ENCODE peak calls at places on chromosomes 6 and 20, in nine cellular contexts. W is PC-3, J is mammary epithelial cell, L is IMR-90, S is trophoblast cell, C is fibroblast of lung, V is HepG2, B is neuronal stem cell, R is neural progenitor cell. E is an unnamed sample. For H3K9me3 and H3K27me3, the result is how much of the 10 kb centered on the place peaks cover.

GRCh38 chr6:68975064-68975463 is 340.0 kb downstream of the ADGRB3 start:
- DNase-seq in W (no peak), R (peak), B (peak), C (peak), V (no peak), S (peak), J (no peak), L (no peak), E (no peak)

GRCh38 chr6:167968091-167968490 is 29.4 kb upstream of the KIF25 start:
- DNase-seq in S (peak), W (peak), C (no peak), J (no peak), R (peak), B (no peak), V (peak), L (no peak), E (peak)

GRCh38 chr6:6788394-6789020 is 200.0 kb downstream of the LY86 start:
- DNase-seq in C (no peak), B (no peak), W (peak), R (peak), J (no peak), L (no peak), V (no peak), S (peak), E (peak)

GRCh38 chr20:31617432-31618104 is 12.5 kb downstream of the ID1 start:
- DNase-seq in S (no peak), B (no peak), J (no peak), L (no peak), V (no peak), C (no peak), R (no peak), W (no peak), E (no peak)

GRCh38 chr6:136609878-136610706 is 59.9 kb upstream of the MAP7 start:
- DNase-seq in V (peak), W (peak), J (peak), C (peak), S (peak), L (peak), B (no peak), R (no peak), E (peak)

GRCh38 chr6:26553264-26553738 is 15.1 kb downstream of the HMGN4 start:
- DNase-seq in B (peak), C (peak), V (peak), L (peak), R (peak), W (peak), J (no peak), S (peak), E (peak)

GRCh38 chr6:118939683-118940082 is 4.7 kb upstream of the MCM9 start:
- DNase-seq in R (no peak), B (no peak), L (no peak), S (no peak), C (no peak), V (no peak), W (no peak), J (no peak), E (no peak)

GRCh38 chr6:5695260-5696245 is 311.2 kb downstream of the NRN1 start:
- DNase-seq in C (peak), L (peak), J (peak), S (peak), B (no peak), R (no peak), V (no peak), W (peak), E (peak)

GRCh38 chr6:161359617-161359945 is 85.7 kb upstream of the AGPAT4 start:
- DNase-seq in J (no peak), C (no peak), R (no peak), L (no peak), B (no peak), S (no peak), W (no peak), V (no peak), E (no peak)

GRCh38 chr6:26472549-26473245 is 14.9 kb downstream of the BTN2A1 start:
- DNase-seq in V (no peak), S (no peak), B (no peak), J (no peak), R (no peak), L (no peak), C (no peak), W (no peak), E (no peak)

GRCh38 chr6:14838041-14838596 is 407.8 kb upstream of the JARID2 start:
- DNase-seq in R (peak), C (no peak), V (no peak), J (no peak), B (peak), L (no peak), S (no peak), W (no peak), E (no peak)

GRCh38 chr6:27053738-27054137 is 193.8 kb upstream of the PRSS16 start:
- DNase-seq in S (peak), L (no peak), C (no peak), V (no peak), W (no peak), R (no peak), J (peak), B (no peak), E (no peak)

GRCh38 chr20:38418509-38419204 is 16.5 kb downstream of the SNHG17 start:
- DNase-seq in W (no peak), L (peak), S (no peak), R (no peak), B (no peak), J (no peak), V (no peak), C (peak), E (no peak)

GRCh38 chr6:119627908-119628669 is 278.5 kb upstream of the MAN1A1 start:
- DNase-seq in R (no peak), W (peak), B (no peak), C (peak), L (peak), J (peak), S (peak), V (no peak), E (no peak)

GRCh38 chr6:168097621-168098430 is 18.8 kb upstream of the FRMD1 start:
- DNase-seq in S (no peak), C (no peak), W (no peak), B (no peak), J (no peak), V (no peak), L (no peak), R (no peak), E (no peak)

GRCh38 chr6:101129851-101130250 is 248.7 kb upstream of the ASCC3 start:
- DNase-seq in C (no peak), B (no peak), J (no peak), S (no peak), W (peak), R (no peak), L (no peak), V (no peak), E (no peak)

GRCh38 chr20:35451295-35451694 is 4.1 kb upstream of the CEP250 start:
- DNase-seq in C (no peak), B (no peak), L (no peak), R (no peak), S (peak), V (no peak), J (peak), W (no peak), E (peak)

GRCh38 chr20:62419759-62420158 is 7.6 kb downstream of the RBBP8NL start:
- DNase-seq in B (no peak), L (no peak), S (no peak), J (no peak), V (no peak), W (no peak), R (no peak), C (no peak), E (no peak)

GRCh38 chr6:25652007-25652515 is at the start of gene SCGN:
- DNase-seq in V (peak), B (peak), C (peak), J (peak), R (peak), S (peak), L (peak), W (peak), E (peak)

GRCh38 chr6:45209762-45210161 is 118.4 kb upstream of the RUNX2 start:
- DNase-seq in S (peak), W (peak), C (no peak), L (peak), B (no peak), J (peak), V (no peak), R (no peak), E (no peak)

GRCh38 chr6:167574431-167575097 is 249.7 kb downstream of the TTLL2 start:
- DNase-seq in L (no peak), W (no peak), S (no peak), J (no peak), R (no peak), C (no peak), V (no peak), B (no peak), E (peak)

GRCh38 chr20:17421493-17421892 is 109.7 kb downstream of the BFSP1 start:
- DNase-seq in W (no peak), L (no peak), R (no peak), V (no peak), B (no peak), J (no peak), S (peak), C (no peak), E (no peak)

GRCh38 chr6:106085984-106086832 is at the start of gene PRDM1:
- DNase-seq in C (peak), B (no peak), W (peak), J (peak), L (peak), S (peak), R (peak), V (no peak), E (peak)

GRCh38 chr6:161947371-161947770 is 673.5 kb upstream of the AGPAT4 start:
- DNase-seq in W (no peak), C (no peak), S (no peak), R (no peak), L (no peak), V (no peak), B (no peak), J (no peak), E (no peak)

GRCh38 chr6:140062042-140063041 is 687.9 kb upstream of the CITED2 start:
- DNase-seq in S (peak), W (peak), J (peak), R (no peak), C (peak), B (no peak), L (peak), V (no peak), E (no peak)

GRCh38 chr6:159279790-159280277 is 110.6 kb downstream of the FNDC1 start:
- DNase-seq in S (peak), J (peak), W (no peak), V (no peak), B (no peak), L (no peak), R (no peak), C (no peak), E (no peak)

GRCh38 chr6:43283905-43284304 is 14.2 kb upstream of the SLC22A7 start:
- DNase-seq in V (no peak), C (no peak), S (peak), W (peak), L (no peak), J (peak), B (no peak), R (no peak), E (no peak)

GRCh38 chr6:99458319-99458718 is 33.2 kb upstream of the PNISR start:
- DNase-seq in C (peak), B (no peak), J (peak), R (peak), S (peak), W (peak), V (peak), L (peak), E (no peak)

GRCh38 chr20:63712191-63712590 is 4.4 kb downstream of the ZGPAT start:
- DNase-seq in R (no peak), V (no peak), W (no peak), C (no peak), L (no peak), B (no peak), J (no peak), S (no peak), E (no peak)

GRCh38 chr20:63709149-63709527 is 1.3 kb downstream of the ZGPAT start:
- DNase-seq in J (no peak), R (no peak), W (no peak), C (no peak), V (no peak), S (no peak), B (no peak), L (no peak), E (no peak)

GRCh38 chr20:63718996-63719395 is 11.2 kb downstream of the ZGPAT start:
- DNase-seq in R (no peak), L (no peak), C (no peak), W (no peak), B (no peak), S (no peak), V (no peak), J (no peak), E (no peak)

GRCh38 chr20:63711085-63711645 is 3.3 kb downstream of the ZGPAT start:
- DNase-seq in S (no peak), B (no peak), R (no peak), J (no peak), W (no peak), V (no peak), C (no peak), L (no peak), E (no peak)

DNA sequence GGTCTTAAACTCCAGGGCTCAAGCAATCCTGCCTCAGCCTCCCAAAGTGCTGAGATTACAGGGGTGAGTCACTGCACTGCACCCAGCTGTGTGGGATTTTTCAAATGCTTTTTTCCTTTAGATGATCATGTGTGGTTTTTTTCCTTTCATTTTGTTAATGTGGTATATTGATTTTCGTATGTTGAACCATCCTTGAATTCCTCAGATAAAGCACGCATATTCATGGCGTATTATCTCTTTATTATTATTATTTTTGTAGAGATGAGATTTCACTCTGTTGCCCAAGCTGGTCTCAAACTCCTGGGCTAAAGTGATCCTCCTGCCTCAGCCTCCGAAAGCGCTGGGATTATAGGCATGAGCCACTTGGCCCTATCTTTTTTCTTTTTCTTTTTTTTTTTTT is 7.0 kb downstream of the ZGPAT start:
- DNase-seq in W (no peak), J (no peak), V (no peak), L (no peak), S (no peak), R (no peak), C (no peak), B (no peak), E (no peak)
- H3K9me3 ChIP-seq in W (under half), J (under half), V (under half), L (under half), S (under half), R (under half), C (under half), B (half or more), E (under half)

DNA sequence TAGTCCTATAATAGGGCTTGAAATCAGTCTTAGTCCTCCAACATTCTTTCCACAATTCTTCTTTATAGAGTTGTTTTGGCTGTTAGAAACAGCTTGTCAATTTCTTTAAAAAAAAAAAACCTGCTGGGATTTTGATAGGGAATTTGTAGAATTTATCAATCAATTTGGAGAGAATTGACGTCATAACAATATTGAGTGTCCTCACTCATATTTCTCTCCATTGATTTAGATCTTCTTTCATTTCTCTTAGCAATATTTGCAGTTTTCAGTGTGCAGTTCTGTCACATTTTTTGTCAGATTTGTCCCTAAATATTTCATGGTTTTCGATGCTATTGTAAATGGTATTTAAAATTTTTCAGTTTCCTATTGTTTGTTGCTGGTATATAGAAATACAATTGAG is 5.3 kb upstream of the LINC00237 start:
- DNase-seq in C (no peak), V (no peak), L (no peak), R (no peak), J (no peak), W (no peak), B (no peak), S (no peak), E (no peak)
- H3K27me3 ChIP-seq in C (under half), V (under half), L (under half), R (under half), J (under half), W (half or more), B (under half), S (under half), E (under half)

DNA sequence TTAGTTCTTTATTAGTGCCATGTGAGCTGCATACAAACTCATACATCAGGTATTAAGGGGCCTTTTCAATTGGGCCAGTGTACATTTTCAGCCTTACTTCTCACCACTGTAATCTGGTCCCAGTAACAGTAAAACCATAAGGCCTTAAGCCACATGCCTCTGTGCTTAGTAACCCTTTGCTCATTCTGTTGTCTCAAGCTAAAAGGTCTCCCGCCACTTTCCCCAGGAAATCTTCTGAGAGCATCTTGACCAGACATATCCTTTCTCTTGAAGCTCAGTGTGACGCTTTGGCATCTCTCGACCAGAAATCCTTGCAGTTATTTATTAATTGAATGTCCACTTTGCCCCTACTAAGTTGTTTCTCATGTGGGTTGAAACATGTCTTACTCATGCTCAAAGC is 68.0 kb downstream of the CYP39A1 start:
- DNase-seq in C (no peak), L (no peak), R (no peak), J (peak), B (no peak), W (peak), S (peak), V (no peak), E (no peak)
- H3K9ac ChIP-seq in C (no peak), L (no peak), R (no peak), J (no peak), B (no peak), W (no peak), S (no peak), V (no peak), E (no peak)

GRCh38 chr20:41604002-41604401 is 14.2 kb downstream of the CHD6 start:
- DNase-seq in V (no peak), C (no peak), L (no peak), W (no peak), J (no peak), B (no peak), S (no peak), R (no peak), E (no peak)

GRCh38 chr20:41598719-41599118 is 19.5 kb downstream of the CHD6 start:
- DNase-seq in J (no peak), C (no peak), L (no peak), W (no peak), R (no peak), B (no peak), S (no peak), V (no peak), E (no peak)

GRCh38 chr20:41601742-41602141 is 16.4 kb downstream of the CHD6 start:
- DNase-seq in W (no peak), C (no peak), L (no peak), V (no peak), B (no peak), J (no peak), R (no peak), S (no peak), E (no peak)

GRCh38 chr20:41600926-41601631 is 17.1 kb downstream of the CHD6 start:
- DNase-seq in C (no peak), S (no peak), V (no peak), B (no peak), W (no peak), L (no peak), R (no peak), J (no peak), E (no peak)

DNA sequence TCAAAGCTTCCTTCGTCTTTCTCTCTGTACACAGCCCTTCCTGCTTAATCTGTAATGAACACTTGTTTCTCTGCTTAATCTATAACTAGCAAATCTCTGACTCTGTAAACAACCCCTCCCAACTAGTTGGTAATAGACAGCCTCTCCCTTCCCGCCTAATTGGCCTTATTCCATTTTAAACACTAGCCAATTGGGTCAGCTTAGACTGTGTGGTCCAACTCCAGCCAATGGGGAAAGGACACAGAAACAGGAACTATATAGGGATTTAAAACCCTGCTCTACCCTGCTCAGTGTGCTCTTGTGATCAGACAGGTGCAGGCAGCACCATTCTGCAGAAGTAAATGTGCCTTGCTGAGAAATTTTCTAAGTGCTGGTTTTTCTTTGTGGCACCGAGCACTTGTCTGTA is 18.5 kb downstream of the CHD6 start:
- DNase-seq in J (no peak), R (no peak), B (no peak), V (no peak), L (no peak), S (no peak), C (no peak), W (no peak), E (no peak)
- H3K9me3 ChIP-seq in J (under half), R (under half), B (half or more), V (half or more), L (under half), S (under half), C (under half), W (under half), E (under half)

GRCh38 chr6:157534991-157535353 is 154.0 kb downstream of the ZDHHC14 start:
- DNase-seq in L (no peak), B (no peak), W (no peak), J (no peak), S (no peak), R (no peak), C (no peak), V (no peak), E (no peak)
- H3K27me3 ChIP-seq in L (under half), B (under half), W (under half), J (under half), S (under half), R (under half), C (under half), V (under half), E (under half)

DNA sequence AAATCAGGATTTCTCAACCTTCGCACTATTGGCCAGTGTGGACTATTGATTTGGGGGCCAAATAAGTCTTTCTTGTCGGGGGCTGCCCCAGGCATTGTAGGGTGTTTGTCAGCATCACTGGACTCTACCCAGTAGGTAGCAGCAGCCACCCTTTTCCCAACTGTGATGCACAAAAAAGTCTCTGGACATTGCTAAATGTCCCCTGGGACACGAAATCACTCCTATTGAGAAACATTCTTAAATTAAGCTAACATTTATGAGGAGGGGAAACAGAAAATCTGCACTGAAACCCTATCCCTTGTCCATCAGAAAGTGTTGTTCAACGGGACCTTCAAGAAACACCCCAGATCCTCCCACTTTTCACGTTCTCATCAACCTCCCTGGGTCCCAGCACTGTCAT is 54.2 kb downstream of the NFATC2 start:
- DNase-seq in J (no peak), S (no peak), W (no peak), B (no peak), C (peak), L (no peak), R (no peak), V (no peak), E (no peak)
- H3K9ac ChIP-seq in J (peak), S (no peak), W (peak), B (no peak), C (no peak), L (no peak), R (no peak), V (no peak), E (no peak)

DNA sequence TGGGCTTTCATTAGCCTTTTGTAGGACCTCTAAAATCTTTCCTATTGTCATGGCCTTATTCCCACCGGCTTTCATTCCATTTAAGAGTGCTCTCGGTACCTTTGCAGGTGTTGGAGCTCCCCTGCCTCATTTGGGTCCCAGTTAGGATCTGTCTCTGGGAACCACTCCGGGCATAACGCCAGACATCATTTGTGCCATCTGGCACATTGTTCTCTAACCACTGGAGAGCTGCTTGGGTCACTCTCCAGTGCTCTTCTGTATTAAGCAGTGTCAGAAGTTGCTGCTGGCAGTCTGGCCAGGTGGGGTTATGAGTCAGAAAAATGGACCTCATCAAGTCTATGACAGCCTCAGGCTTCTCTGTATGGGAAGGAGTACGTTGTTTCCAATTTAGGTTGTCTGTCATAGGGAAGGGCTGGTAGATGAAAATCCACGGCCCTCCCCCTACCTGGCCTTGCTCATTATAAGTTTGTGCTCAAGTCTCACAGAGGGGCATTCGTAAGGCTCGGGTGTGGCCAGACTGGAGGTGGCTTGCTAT is 62.9 kb upstream of the MOCS1 start:
- DNase-seq in B (no peak), R (no peak), C (no peak), L (no peak), S (peak), W (no peak), V (no peak), J (peak), E (no peak)
- H3K9me3 ChIP-seq in B (under half), R (under half), C (under half), L (under half), S (under half), W (under half), V (half or more), J (under half), E (under half)

E was measured in colonic mucosa.